ENCODE peak calls at places on chromosomes 16 and 17, in six cellular contexts. One of them, this sample, is unnamed.

GRCh38 chr16:19006446-19007315 is 22.9 kb downstream of the TMC7 start:
- DNase-seq in A549: no peak
- DNase-seq in GM12878: no peak
- DNase-seq in K562: no peak
- DNase-seq in HepG2: peak
- DNase-seq in H1: no peak
- DNase-seq in this sample: no peak

GRCh38 chr16:3444032-3444388 is 530 bp downstream of the NAA60 start:
- DNase-seq in H1: no peak
- DNase-seq in GM12878: no peak
- DNase-seq in A549: peak
- DNase-seq in HepG2: peak
- DNase-seq in K562: no peak
- DNase-seq in this sample: peak

GRCh38 chr17:2395258-2396170 is 5.3 kb downstream of the MNT start:
- DNase-seq in HepG2: peak
- DNase-seq in A549: peak
- DNase-seq in K562: no peak
- DNase-seq in H1: no peak
- DNase-seq in GM12878: no peak
- DNase-seq in this sample: no peak

GRCh38 chr17:12613566-12613965 is 52.1 kb upstream of the MYOCD start:
- DNase-seq in H1: no peak
- DNase-seq in HepG2: no peak
- DNase-seq in GM12878: no peak
- DNase-seq in K562: no peak
- DNase-seq in A549: peak
- DNase-seq in this sample: no peak

GRCh38 chr16:57477531-57478202 is 8.6 kb downstream of the DOK4 start:
- DNase-seq in GM12878: no peak
- DNase-seq in A549: no peak
- DNase-seq in HepG2: no peak
- DNase-seq in H1: no peak
- DNase-seq in K562: no peak
- DNase-seq in this sample: peak

GRCh38 chr17:50575581-50576210 is 15.2 kb downstream of the CACNA1G start:
- DNase-seq in K562: no peak
- DNase-seq in GM12878: no peak
- DNase-seq in H1: no peak
- DNase-seq in A549: no peak
- DNase-seq in HepG2: no peak
- DNase-seq in this sample: no peak

GRCh38 chr17:6948562-6948961 is 47.3 kb upstream of the ALOX12 start:
- DNase-seq in A549: no peak
- DNase-seq in GM12878: no peak
- DNase-seq in K562: no peak
- DNase-seq in HepG2: no peak
- DNase-seq in H1: no peak
- DNase-seq in this sample: no peak

GRCh38 chr16:29775742-29776408 is 2.2 kb upstream of the ZG16 start:
- DNase-seq in A549: no peak
- DNase-seq in HepG2: no peak
- DNase-seq in K562: peak
- DNase-seq in H1: no peak
- DNase-seq in GM12878: no peak
- DNase-seq in this sample: no peak

GRCh38 chr16:84818989-84819643 is 669 bp upstream of the CRISPLD2 start:
- DNase-seq in A549: no peak
- DNase-seq in HepG2: no peak
- DNase-seq in GM12878: no peak
- DNase-seq in K562: no peak
- DNase-seq in H1: no peak
- DNase-seq in this sample: no peak

GRCh38 chr17:77473615-77474226 is 333.0 kb downstream of the SEC14L1 start:
- DNase-seq in HepG2: no peak
- DNase-seq in GM12878: no peak
- DNase-seq in H1: no peak
- DNase-seq in K562: no peak
- DNase-seq in A549: no peak
- DNase-seq in this sample: no peak

GRCh38 chr17:12514596-12514995 is 151.1 kb upstream of the MYOCD start:
- DNase-seq in HepG2: no peak
- DNase-seq in GM12878: no peak
- DNase-seq in H1: no peak
- DNase-seq in A549: no peak
- DNase-seq in K562: no peak
- DNase-seq in this sample: no peak

GRCh38 chr16:17258848-17259713 is 211.7 kb downstream of the XYLT1 start:
- DNase-seq in H1: no peak
- DNase-seq in A549: peak
- DNase-seq in HepG2: no peak
- DNase-seq in GM12878: peak
- DNase-seq in K562: peak
- DNase-seq in this sample: no peak

GRCh38 chr17:73156166-73156840 is 8.5 kb upstream of the SSTR2 start:
- DNase-seq in A549: peak
- DNase-seq in HepG2: peak
- DNase-seq in GM12878: no peak
- DNase-seq in K562: peak
- DNase-seq in H1: no peak
- DNase-seq in this sample: peak

GRCh38 chr17:4675791-4676190 is 28.1 kb downstream of the PELP1 start:
- DNase-seq in K562: no peak
- DNase-seq in A549: no peak
- DNase-seq in GM12878: no peak
- DNase-seq in H1: no peak
- DNase-seq in HepG2: no peak
- DNase-seq in this sample: no peak

GRCh38 chr17:4673986-4674770 is 29.8 kb downstream of the PELP1 start:
- DNase-seq in A549: no peak
- DNase-seq in HepG2: no peak
- DNase-seq in GM12878: no peak
- DNase-seq in K562: no peak
- DNase-seq in H1: no peak
- DNase-seq in this sample: no peak

GRCh38 chr17:4679652-4680051 is 24.3 kb downstream of the PELP1 start:
- DNase-seq in A549: peak
- DNase-seq in GM12878: no peak
- DNase-seq in H1: no peak
- DNase-seq in HepG2: no peak
- DNase-seq in K562: no peak
- DNase-seq in this sample: no peak

GRCh38 chr17:4676777-4677176 is 27.2 kb downstream of the PELP1 start:
- DNase-seq in K562: no peak
- DNase-seq in A549: no peak
- DNase-seq in HepG2: no peak
- DNase-seq in GM12878: no peak
- DNase-seq in H1: no peak
- DNase-seq in this sample: no peak

GRCh38 chr17:4678448-4679026 is 25.4 kb downstream of the PELP1 start:
- DNase-seq in H1: no peak
- DNase-seq in GM12878: no peak
- DNase-seq in A549: peak
- DNase-seq in K562: peak
- DNase-seq in HepG2: peak
- DNase-seq in this sample: peak
- TF ChIP-seq CHD2 in H1: no peak
- TF ChIP-seq CHD2 in GM12878: no peak
- TF ChIP-seq CHD2 in A549: no peak
- TF ChIP-seq CHD2 in K562: no peak
- TF ChIP-seq CHD2 in HepG2: no peak
- TF ChIP-seq CHD2 in this sample: no peak

GRCh38 chr17:31834448-31834847 is 24.6 kb downstream of the COPRS start:
- DNase-seq in K562: no peak
- DNase-seq in H1: no peak
- DNase-seq in GM12878: peak
- DNase-seq in HepG2: no peak
- DNase-seq in A549: no peak
- DNase-seq in this sample: no peak

GRCh38 chr17:31829649-31830048 is 29.4 kb downstream of the COPRS start:
- DNase-seq in K562: no peak
- DNase-seq in HepG2: no peak
- DNase-seq in H1: no peak
- DNase-seq in A549: no peak
- DNase-seq in GM12878: no peak
- DNase-seq in this sample: no peak

GRCh38 chr17:31835984-31836383 is 23.1 kb downstream of the COPRS start:
- DNase-seq in K562: no peak
- DNase-seq in A549: no peak
- DNase-seq in HepG2: no peak
- DNase-seq in GM12878: no peak
- DNase-seq in H1: no peak
- DNase-seq in this sample: no peak

GRCh38 chr17:31832748-31833147 is 26.3 kb downstream of the COPRS start:
- DNase-seq in A549: no peak
- DNase-seq in GM12878: no peak
- DNase-seq in H1: no peak
- DNase-seq in HepG2: no peak
- DNase-seq in K562: no peak
- DNase-seq in this sample: no peak

DNA sequence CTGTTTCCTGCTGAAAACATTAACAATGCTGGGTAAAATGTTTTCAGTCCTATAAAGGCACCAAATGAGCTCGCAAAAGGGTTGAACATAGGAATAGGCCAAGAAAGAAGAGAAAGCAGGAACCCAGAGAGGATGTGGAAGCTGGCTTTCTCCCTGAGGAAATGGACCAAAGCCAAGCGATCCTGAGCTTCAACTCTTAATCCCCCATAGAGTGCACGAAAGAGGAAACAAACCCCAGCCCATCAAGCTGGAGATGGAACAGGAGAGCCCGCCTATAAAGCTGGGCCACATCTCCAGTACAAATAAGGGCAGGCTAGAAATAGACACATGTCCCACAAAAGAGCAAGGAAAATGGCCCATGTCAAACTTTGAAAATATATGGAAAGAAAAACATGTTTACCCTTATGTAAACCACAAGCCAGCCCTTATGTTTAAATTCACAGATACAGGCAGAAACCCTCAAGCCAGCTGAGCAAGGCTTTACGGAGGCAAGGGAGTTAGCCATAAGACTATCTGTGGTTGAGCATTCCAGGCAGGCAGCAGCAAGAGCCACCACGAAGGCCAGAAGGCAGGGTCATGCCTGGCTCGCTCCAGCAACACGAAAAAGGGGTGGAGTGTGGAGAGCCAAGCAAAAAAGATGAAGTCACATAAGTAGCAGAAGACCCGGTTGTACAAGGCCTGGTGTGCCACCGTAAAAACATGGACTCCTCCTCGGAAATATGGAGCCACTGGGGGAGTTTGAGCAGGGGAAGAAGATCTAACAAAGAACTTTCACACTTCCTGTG is 27.9 kb downstream of the COPRS start:
- DNase-seq in GM12878: no peak
- DNase-seq in HepG2: no peak
- DNase-seq in A549: no peak
- DNase-seq in H1: no peak
- DNase-seq in K562: no peak
- DNase-seq in this sample: no peak
- TF ChIP-seq RAD21 in GM12878: no peak
- TF ChIP-seq RAD21 in HepG2: no peak
- TF ChIP-seq RAD21 in A549: no peak
- TF ChIP-seq RAD21 in H1: no peak
- TF ChIP-seq RAD21 in K562: no peak
- TF ChIP-seq RAD21 in this sample: no peak

GRCh38 chr17:36858119-36859002 is 78.9 kb upstream of the LHX1 start:
- DNase-seq in K562: no peak
- DNase-seq in GM12878: no peak
- DNase-seq in H1: no peak
- DNase-seq in HepG2: peak
- DNase-seq in A549: no peak
- DNase-seq in this sample: no peak
- TF ChIP-seq CHD2 in K562: no peak
- TF ChIP-seq CHD2 in GM12878: no peak
- TF ChIP-seq CHD2 in H1: no peak
- TF ChIP-seq CHD2 in HepG2: no peak
- TF ChIP-seq CHD2 in A549: no peak
- TF ChIP-seq CHD2 in this sample: no peak

GRCh38 chr16:74998481-74999207 is at the start of gene ZNRF1:
- DNase-seq in A549: peak
- DNase-seq in H1: peak
- DNase-seq in GM12878: peak
- DNase-seq in K562: peak
- DNase-seq in HepG2: peak
- DNase-seq in this sample: peak
- TF ChIP-seq RAD21 in A549: peak
- TF ChIP-seq RAD21 in H1: peak
- TF ChIP-seq RAD21 in GM12878: peak
- TF ChIP-seq RAD21 in K562: peak
- TF ChIP-seq RAD21 in HepG2: peak
- TF ChIP-seq RAD21 in this sample: peak

DNA sequence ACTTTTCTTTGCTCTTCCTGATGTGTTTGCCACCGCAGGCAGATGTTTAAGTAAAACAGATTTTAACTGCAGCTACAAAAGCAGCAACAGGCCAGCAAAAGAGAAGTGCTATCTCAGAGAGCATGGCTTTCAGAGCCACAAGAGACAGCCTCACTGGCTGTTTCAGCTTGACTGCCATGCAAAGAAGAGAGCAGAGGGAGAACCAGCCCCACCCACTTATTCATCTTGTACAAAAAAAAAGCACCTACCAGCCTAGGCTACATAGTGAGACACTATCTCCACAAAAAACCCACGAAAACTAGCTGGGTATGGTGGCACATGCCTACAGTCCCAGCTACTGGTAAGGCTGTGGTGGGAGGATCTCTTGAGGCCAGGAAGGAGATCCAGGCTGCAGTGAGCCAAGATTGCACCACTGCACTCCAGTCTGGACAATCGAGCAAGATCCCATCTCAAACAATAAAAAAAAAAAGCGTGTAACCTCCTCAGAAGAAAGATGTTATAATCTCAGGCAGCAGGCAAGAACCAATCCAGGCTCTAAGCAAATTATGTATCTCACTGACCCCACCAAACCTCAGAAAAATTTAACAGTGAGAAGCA is 30.0 kb downstream of the STH start:
- DNase-seq in GM12878: no peak
- DNase-seq in A549: no peak
- DNase-seq in H1: no peak
- DNase-seq in HepG2: no peak
- DNase-seq in K562: no peak
- DNase-seq in this sample: no peak
- TF ChIP-seq CHD2 in GM12878: no peak
- TF ChIP-seq CHD2 in A549: no peak
- TF ChIP-seq CHD2 in H1: no peak
- TF ChIP-seq CHD2 in HepG2: no peak
- TF ChIP-seq CHD2 in K562: no peak
- TF ChIP-seq CHD2 in this sample: no peak

GRCh38 chr17:28941251-28941650 is 10.1 kb downstream of the PHF12 start:
- DNase-seq in HepG2: no peak
- DNase-seq in A549: no peak
- DNase-seq in GM12878: no peak
- DNase-seq in K562: no peak
- DNase-seq in H1: no peak
- DNase-seq in this sample: no peak
- TF ChIP-seq RAD21 in HepG2: no peak
- TF ChIP-seq RAD21 in A549: no peak
- TF ChIP-seq RAD21 in GM12878: no peak
- TF ChIP-seq RAD21 in K562: no peak
- TF ChIP-seq RAD21 in H1: no peak
- TF ChIP-seq RAD21 in this sample: no peak